ENCODE peak calls at places on chromosome 2, in ten cellular contexts. C is OCI-LY7, L is transverse colon, J is ovary, A is Panc1, G is epithelial cell of esophagus, K is lower leg skin, V is GM23338, W is choroid plexus epithelial cell, Q is stomach. Z is an unnamed sample.

GRCh38 chr2:172113617-172114016 is 10.9 kb upstream of the DLX2 start:
- DNase-seq in C (peak), A (no peak), W (peak), V (peak), Q (no peak), J (no peak), G (no peak), K (no peak), L (no peak), Z (no peak)

GRCh38 chr2:77081597-77081996 is 440.6 kb downstream of the LRRTM4 start:
- DNase-seq in V (no peak), C (no peak), G (no peak), A (no peak), L (no peak), K (no peak), J (no peak), W (no peak), Q (no peak), Z (no peak)

GRCh38 chr2:238461051-238461450 is 34.3 kb downstream of the ASB1 start:
- DNase-seq in J (no peak), G (no peak), Q (no peak), K (no peak), C (no peak), A (no peak), V (no peak), L (no peak), W (no peak), Z (no peak)

GRCh38 chr2:239372835-239373234 is 28.0 kb downstream of the HDAC4 start:
- DNase-seq in C (no peak), G (no peak), W (no peak), J (no peak), Q (no peak), K (peak), V (no peak), L (no peak), A (no peak), Z (no peak)

GRCh38 chr2:5914831-5915611 is 222.8 kb downstream of the SOX11 start:
- DNase-seq in Q (no peak), W (peak), L (no peak), C (no peak), K (no peak), V (peak), A (no peak), G (no peak), J (no peak), Z (no peak)

GRCh38 chr2:15593327-15593705 is 1.6 kb downstream of the DDX1 start:
- DNase-seq in G (no peak), Q (no peak), L (no peak), C (no peak), A (no peak), W (no peak), J (no peak), K (no peak), V (no peak), Z (no peak)

GRCh38 chr2:189409136-189409535 is 32.1 kb upstream of the WDR75 start:
- DNase-seq in W (peak), G (no peak), L (no peak), Q (no peak), V (no peak), J (no peak), C (no peak), A (no peak), K (no peak), Z (no peak)

GRCh38 chr2:136207665-136208064 is 89.7 kb upstream of the CXCR4 start:
- DNase-seq in Q (no peak), K (no peak), G (no peak), J (no peak), L (no peak), V (no peak), C (no peak), W (no peak), A (no peak), Z (no peak)

GRCh38 chr2:201116115-201116958 is at the start of gene CFLAR:
- DNase-seq in A (no peak), V (peak), W (peak), L (peak), C (peak), Q (peak), G (peak), J (peak), K (peak), Z (peak)

GRCh38 chr2:105327690-105328089 is 1.8 kb downstream of the TGFBRAP1 start:
- DNase-seq in A (no peak), G (no peak), Q (no peak), C (no peak), W (no peak), L (no peak), J (no peak), K (no peak), V (no peak), Z (no peak)

GRCh38 chr2:224453892-224454291 is 52.0 kb upstream of the FAM124B start:
- DNase-seq in Q (no peak), C (no peak), A (no peak), J (no peak), V (no peak), G (no peak), K (no peak), W (no peak), L (no peak), Z (no peak)

GRCh38 chr2:128421286-128421685 is 102.6 kb upstream of the HS6ST1 start:
- DNase-seq in A (no peak), W (no peak), C (no peak), V (no peak), G (no peak), Q (no peak), J (peak), L (no peak), K (peak), Z (no peak)

GRCh38 chr2:220619525-220620267 is 952.4 kb downstream of the EPHA4 start:
- DNase-seq in A (peak), Q (peak), W (no peak), K (no peak), C (no peak), L (no peak), J (no peak), G (peak), V (no peak), Z (no peak)

GRCh38 chr2:68158134-68158447 is 403 bp downstream of the PNO1 start:
- DNase-seq in A (no peak), L (no peak), V (no peak), W (no peak), K (no peak), G (no peak), Q (no peak), J (no peak), C (no peak), Z (no peak)

GRCh38 chr2:160324161-160324768 is 124.2 kb upstream of the ITGB6 start:
- DNase-seq in K (no peak), A (peak), J (peak), G (peak), C (peak), L (peak), V (peak), W (peak), Q (peak), Z (peak)

GRCh38 chr2:37798315-37799005 is 126.6 kb upstream of the RMDN2 start:
- DNase-seq in V (no peak), C (peak), G (no peak), K (no peak), Q (no peak), W (no peak), L (no peak), J (no peak), A (no peak), Z (no peak)

DNA sequence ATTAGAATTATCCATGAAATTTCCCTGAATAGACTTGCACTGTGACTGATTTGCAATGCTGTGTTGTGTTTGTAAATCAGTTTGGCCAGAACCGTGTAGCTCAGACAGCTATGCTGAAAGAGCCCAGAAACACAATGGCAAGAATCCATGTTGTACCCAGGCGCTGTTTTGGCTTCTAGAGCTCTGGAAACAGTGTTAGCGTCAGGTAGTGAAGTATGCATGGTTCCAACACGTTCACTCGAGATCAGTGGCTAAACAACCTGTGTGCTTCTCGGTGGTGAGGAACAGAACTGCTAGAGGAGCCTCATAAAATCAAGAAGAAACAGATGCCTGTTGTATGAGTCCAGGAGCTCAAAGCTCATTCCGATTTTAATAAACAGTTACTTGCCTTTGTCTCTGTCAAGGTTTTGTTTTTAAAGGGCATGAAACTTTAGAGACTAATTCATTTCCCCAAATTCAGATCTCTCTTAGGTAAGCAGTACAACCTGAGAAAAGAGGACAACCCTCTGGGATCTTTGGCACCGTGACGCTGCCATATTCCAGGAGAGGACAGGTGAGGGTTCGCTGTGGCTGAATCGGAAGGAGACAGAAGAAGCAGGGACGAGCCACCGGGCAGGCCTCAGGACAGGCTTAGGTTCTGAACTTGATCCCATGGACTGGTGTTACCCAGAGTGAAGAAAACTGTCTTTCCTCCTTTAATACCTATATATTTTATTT is 43.6 kb downstream of the GORASP2 start:
- DNase-seq in L (no peak), W (no peak), J (no peak), G (no peak), V (no peak), Q (no peak), A (no peak), K (no peak), C (no peak), Z (no peak)
- H3K4me3 ChIP-seq in L (no peak), W (no peak), J (no peak), G (peak), V (peak), Q (peak), A (peak), K (no peak), C (no peak), Z (no peak)

DNA sequence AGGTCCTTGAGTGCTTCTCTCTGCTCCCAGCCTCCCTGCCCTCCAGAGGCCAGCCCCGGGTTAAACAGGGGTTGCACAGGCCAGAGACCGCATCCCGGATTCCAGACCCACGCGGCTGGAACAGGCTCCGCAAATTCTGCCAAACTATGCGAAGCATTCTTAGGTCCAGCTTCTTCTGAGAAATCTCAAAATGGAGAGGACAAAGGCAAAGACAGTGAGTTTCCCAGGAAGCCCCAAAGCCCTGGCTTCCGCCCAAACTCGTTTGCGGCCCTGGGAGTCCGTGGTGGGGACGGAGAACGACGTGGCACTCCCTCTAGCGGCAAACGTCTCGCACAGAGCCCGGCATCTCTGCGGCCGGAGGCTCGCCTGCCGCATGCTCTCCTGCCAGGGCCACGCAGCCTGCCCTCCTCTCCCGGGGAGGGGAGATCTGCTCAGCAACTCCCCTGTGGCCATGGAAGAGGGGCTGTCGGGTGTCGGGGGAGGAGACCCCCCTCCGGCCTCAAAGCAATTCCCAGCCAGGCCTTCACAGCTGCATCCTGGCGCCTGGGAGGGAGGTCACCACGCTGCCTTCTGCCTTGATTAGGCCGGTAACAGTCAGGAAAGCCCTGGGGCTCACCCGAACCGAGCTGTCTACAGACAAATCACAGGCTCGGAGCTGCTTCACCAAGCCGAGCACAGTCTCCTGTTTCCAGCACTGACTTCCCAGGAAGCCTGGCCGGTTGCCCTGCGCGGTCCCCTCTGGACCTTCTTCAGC is 33.4 kb upstream of the KLHL29 start:
- DNase-seq in W (peak), J (peak), K (peak), A (no peak), G (peak), C (peak), L (peak), V (peak), Q (peak), Z (peak)
- TF ChIP-seq CTCF in W (peak), J (peak), K (no peak), A (peak), G (peak), C (peak), L (peak), V (peak), Q (no peak), Z (peak)

GRCh38 chr2:54590216-54590961 is 133.1 kb upstream of the EML6 start:
- DNase-seq in G (peak), K (no peak), A (no peak), C (no peak), J (no peak), V (no peak), L (no peak), Q (no peak), W (no peak), Z (no peak)
- H3K4me3 ChIP-seq in G (no peak), K (no peak), A (no peak), C (no peak), J (no peak), V (no peak), L (no peak), Q (no peak), W (no peak), Z (no peak)

GRCh38 chr2:63589148-63589972 is 597 bp downstream of the MDH1 start:
- DNase-seq in G (no peak), W (no peak), Q (no peak), V (peak), K (no peak), A (no peak), L (no peak), C (peak), J (no peak), Z (no peak)
- TF ChIP-seq CTCF in G (no peak), W (no peak), Q (no peak), V (no peak), K (no peak), A (no peak), L (no peak), C (no peak), J (no peak), Z (no peak)

Z was measured in LNCaP clone FGC.